ENCODE peak calls at places on chromosomes 7 and 10, in ten cellular contexts. A is left ventricle myocardium superior; Y is ovary; L is ACHN; V is NCI-H774; T is activated CD8-positive, alpha-beta memory T cell treated with anti-CD3 and anti-CD28 coated beads for 1 hour; K is GM12878; B is dorsolateral prefrontal cortex; P is T-helper 9 cell; R is activated CD4-positive, alpha-beta T cell treated with anti-CD3 and anti-CD28 coated beads, Interleukin-2, amount 50 U/mL, for 1 hour. U is an unnamed sample.

GRCh38 chr7:23315366-23315765 is 16.2 kb downstream of the MALSU1 start:
- DNase-seq in P (no peak), V (no peak), A (no peak), B (no peak), K (no peak), Y (no peak), L (no peak), T (no peak), R (no peak), U (no peak)

GRCh38 chr7:151109094-151110048 is 23.1 kb downstream of the AGAP3 start:
- DNase-seq in L (no peak), P (no peak), Y (peak), T (no peak), B (no peak), K (no peak), A (peak), R (no peak), V (no peak), U (no peak)

GRCh38 chr7:100464210-100464660 is at the start of gene SPACDR:
- DNase-seq in A (no peak), V (no peak), P (no peak), L (no peak), B (no peak), R (no peak), T (no peak), Y (no peak), K (no peak), U (no peak)

GRCh38 chr10:6721964-6722615 is 142.0 kb upstream of the PRKCQ start:
- DNase-seq in P (no peak), A (no peak), V (no peak), R (no peak), Y (no peak), K (no peak), T (no peak), B (no peak), L (peak), U (no peak)

GRCh38 chr10:92892706-92893054 is 44.4 kb downstream of the EXOC6 start:
- DNase-seq in Y (no peak), B (no peak), K (no peak), T (no peak), V (no peak), R (no peak), L (no peak), A (no peak), P (no peak), U (no peak)

GRCh38 chr10:63478564-63478963 is 12.8 kb upstream of the JMJD1C start:
- DNase-seq in L (no peak), K (no peak), R (no peak), T (no peak), P (no peak), Y (no peak), A (no peak), V (no peak), B (no peak), U (no peak)

GRCh38 chr10:3892440-3893101 is 107.6 kb upstream of the KLF6 start:
- DNase-seq in A (no peak), R (no peak), L (no peak), Y (no peak), T (no peak), K (no peak), B (no peak), P (peak), V (no peak), U (no peak)

GRCh38 chr10:110651044-110651958 is 7.2 kb downstream of the RBM20 start:
- DNase-seq in Y (no peak), T (no peak), P (no peak), K (no peak), R (no peak), L (peak), B (no peak), V (no peak), A (peak), U (no peak)

GRCh38 chr10:77993612-77994011 is 35.7 kb downstream of the POLR3A start:
- DNase-seq in L (no peak), Y (no peak), A (no peak), P (no peak), B (no peak), K (no peak), V (no peak), R (no peak), T (no peak), U (no peak)

GRCh38 chr10:131902211-131902610 is 1.4 kb downstream of the PPP2R2D start:
- DNase-seq in B (no peak), Y (no peak), K (no peak), P (no peak), L (no peak), T (no peak), R (no peak), V (no peak), A (no peak), U (no peak)

GRCh38 chr10:101623528-101623927 is 35.4 kb downstream of the DPCD start:
- DNase-seq in T (no peak), P (no peak), R (no peak), V (no peak), A (no peak), B (no peak), Y (no peak), K (no peak), L (no peak), U (no peak)

GRCh38 chr10:62062752-62063512 is 161.4 kb downstream of the ARID5B start:
- DNase-seq in B (no peak), K (no peak), Y (no peak), T (no peak), L (no peak), P (no peak), A (no peak), R (no peak), V (no peak), U (no peak)

GRCh38 chr10:61452229-61452651 is 941 bp downstream of the TMEM26 start:
- DNase-seq in L (no peak), K (no peak), B (no peak), T (no peak), V (no peak), R (no peak), P (no peak), Y (no peak), A (no peak), U (no peak)

GRCh38 chr7:34672430-34672829 is 14.4 kb downstream of the NPSR1 start:
- DNase-seq in V (no peak), L (peak), T (no peak), A (no peak), Y (no peak), P (no peak), K (no peak), B (no peak), R (no peak), U (no peak)

GRCh38 chr7:96936621-96937020 is 68.7 kb upstream of the DLX6 start:
- DNase-seq in A (no peak), V (no peak), B (no peak), L (no peak), P (no peak), Y (no peak), R (no peak), T (no peak), K (no peak), U (no peak)